ENCODE peak calls at places on chromosomes 11 and 22, in ten cellular contexts. M is dorsolateral prefrontal cortex, E is tibial nerve, P is psoas muscle, K is mesendoderm, J is neuronal stem cell, N is right lobe of liver, R is thyroid gland, Y is bronchial epithelial cell, Q is AG04450. C is an unnamed sample. For H3K27me3, the result is how much of the 10 kb centered on the place peaks cover.

GRCh38 chr11:13745165-13745564 is 76.7 kb downstream of the FAR1 start:
- DNase-seq in M (no peak), J (no peak), Y (peak), P (no peak), N (no peak), Q (no peak), E (no peak), R (no peak), K (no peak), C (no peak)

GRCh38 chr11:114571712-114572111 is 12.0 kb upstream of the NXPE1 start:
- DNase-seq in Q (no peak), P (no peak), R (no peak), M (no peak), K (peak), J (no peak), N (no peak), E (no peak), Y (no peak), C (no peak)

GRCh38 chr22:31055322-31056159 is 25.6 kb upstream of the SMTN start:
- DNase-seq in Y (peak), R (peak), J (peak), P (peak), E (peak), K (peak), N (peak), Q (peak), M (peak), C (peak)

GRCh38 chr11:57647368-57647767 is 2.3 kb downstream of the YPEL4 start:
- DNase-seq in P (no peak), K (peak), M (no peak), Y (no peak), N (no peak), J (no peak), E (no peak), R (no peak), Q (no peak), C (no peak)

GRCh38 chr11:86592659-86593451 is 79.6 kb downstream of the ME3 start:
- DNase-seq in Q (peak), K (peak), M (no peak), P (no peak), Y (peak), E (no peak), N (no peak), R (peak), J (no peak), C (peak)

GRCh38 chr11:110311783-110312578 is 15.6 kb upstream of the RDX start:
- DNase-seq in J (no peak), Q (no peak), E (no peak), K (no peak), M (no peak), P (no peak), R (no peak), Y (peak), N (no peak), C (no peak)

GRCh38 chr11:118621071-118621815 is 13.8 kb downstream of the PHLDB1 start:
- DNase-seq in K (peak), P (peak), J (no peak), R (peak), Q (no peak), M (peak), E (peak), N (no peak), Y (peak), C (peak)

GRCh38 chr22:23233084-23233501 is 52.8 kb downstream of the BCR start:
- DNase-seq in R (no peak), P (no peak), E (no peak), Y (no peak), K (peak), J (no peak), M (peak), Q (no peak), N (no peak), C (no peak)

GRCh38 chr11:119446434-119446833 is 23.5 kb upstream of the THY1 start:
- DNase-seq in Q (no peak), R (no peak), J (no peak), M (no peak), P (no peak), Y (no peak), N (no peak), E (no peak), K (no peak), C (no peak)

GRCh38 chr22:39472570-39473556 is 16.1 kb downstream of the MGAT3 start:
- DNase-seq in J (no peak), Q (no peak), K (peak), Y (no peak), E (no peak), N (no peak), R (peak), P (no peak), M (no peak), C (peak)

GRCh38 chr11:8282621-8283509 is 19.2 kb upstream of the LMO1 start:
- DNase-seq in Q (no peak), M (peak), E (no peak), Y (no peak), K (peak), J (no peak), R (peak), P (peak), N (peak), C (no peak)

GRCh38 chr11:95248666-95249467 is 17.9 kb upstream of the SESN3 start:
- DNase-seq in M (no peak), K (peak), N (no peak), Q (no peak), E (no peak), J (no peak), Y (no peak), R (no peak), P (no peak), C (no peak)

GRCh38 chr11:134037093-134037908 is 31.6 kb upstream of the JAM3 start:
- DNase-seq in R (peak), K (peak), M (peak), P (peak), J (no peak), Q (peak), E (peak), N (peak), Y (no peak), C (peak)

GRCh38 chr22:36323855-36324331 is 63.9 kb downstream of the MYH9 start:
- DNase-seq in P (no peak), Q (no peak), Y (no peak), R (peak), E (no peak), J (no peak), M (no peak), N (no peak), K (no peak), C (peak)

GRCh38 chr11:11537871-11538270 is 83.9 kb downstream of the GALNT18 start:
- DNase-seq in Y (no peak), K (peak), M (no peak), E (no peak), P (no peak), Q (no peak), R (no peak), N (no peak), J (no peak), C (no peak)

GRCh38 chr11:99069831-99070444 is 49.2 kb downstream of the CNTN5 start:
- DNase-seq in P (no peak), N (no peak), R (peak), K (peak), Q (no peak), M (no peak), J (peak), Y (peak), E (no peak), C (no peak)

GRCh38 chr11:23959466-23959865 is 537.4 kb upstream of the LUZP2 start:
- DNase-seq in E (no peak), Q (no peak), Y (no peak), N (no peak), M (no peak), K (peak), P (no peak), J (no peak), R (no peak), C (no peak)

GRCh38 chr11:73213196-73214143 is 4.6 kb upstream of the P2RY2 start:
- DNase-seq in R (no peak), Y (no peak), J (no peak), Q (no peak), M (no peak), P (no peak), K (no peak), E (no peak), N (no peak), C (no peak)

GRCh38 chr22:17121235-17122195 is at the start of gene TMEM121B:
- DNase-seq in Y (no peak), E (peak), M (peak), J (peak), K (peak), N (no peak), P (peak), R (peak), Q (no peak), C (peak)

GRCh38 chr11:134224710-134225662 is 515 bp downstream of the VPS26B start:
- DNase-seq in K (peak), P (peak), J (peak), N (peak), R (peak), Q (no peak), E (peak), Y (peak), M (peak), C (peak)

GRCh38 chr11:96760306-96760705 is 370.5 kb downstream of the JRKL start:
- DNase-seq in P (no peak), Q (no peak), J (no peak), Y (peak), M (no peak), K (no peak), N (no peak), R (no peak), E (no peak), C (no peak)

GRCh38 chr22:40250608-40251007 is 72.9 kb downstream of the TNRC6B start:
- DNase-seq in M (no peak), Y (no peak), K (no peak), N (no peak), E (no peak), Q (no peak), R (no peak), P (no peak), J (no peak), C (no peak)

GRCh38 chr11:19912206-19913118 is 199.8 kb downstream of the NAV2 start:
- DNase-seq in R (no peak), J (no peak), E (no peak), Q (no peak), Y (no peak), P (no peak), K (no peak), M (no peak), N (no peak), C (no peak)

GRCh38 chr11:125591659-125592304 is 870 bp upstream of the STT3A start:
- DNase-seq in N (peak), M (peak), K (no peak), Q (no peak), R (peak), J (no peak), Y (peak), P (peak), E (no peak), C (no peak)

GRCh38 chr22:25327018-25327755 is 107.7 kb downstream of the CRYBB2 start:
- DNase-seq in P (no peak), R (no peak), J (no peak), Q (no peak), K (no peak), E (no peak), Y (no peak), M (no peak), N (no peak), C (no peak)

GRCh38 chr11:34585870-34586654 is 34.8 kb upstream of the EHF start:
- DNase-seq in R (no peak), J (peak), P (no peak), E (no peak), Y (peak), Q (peak), N (no peak), M (no peak), K (peak), C (peak)

DNA sequence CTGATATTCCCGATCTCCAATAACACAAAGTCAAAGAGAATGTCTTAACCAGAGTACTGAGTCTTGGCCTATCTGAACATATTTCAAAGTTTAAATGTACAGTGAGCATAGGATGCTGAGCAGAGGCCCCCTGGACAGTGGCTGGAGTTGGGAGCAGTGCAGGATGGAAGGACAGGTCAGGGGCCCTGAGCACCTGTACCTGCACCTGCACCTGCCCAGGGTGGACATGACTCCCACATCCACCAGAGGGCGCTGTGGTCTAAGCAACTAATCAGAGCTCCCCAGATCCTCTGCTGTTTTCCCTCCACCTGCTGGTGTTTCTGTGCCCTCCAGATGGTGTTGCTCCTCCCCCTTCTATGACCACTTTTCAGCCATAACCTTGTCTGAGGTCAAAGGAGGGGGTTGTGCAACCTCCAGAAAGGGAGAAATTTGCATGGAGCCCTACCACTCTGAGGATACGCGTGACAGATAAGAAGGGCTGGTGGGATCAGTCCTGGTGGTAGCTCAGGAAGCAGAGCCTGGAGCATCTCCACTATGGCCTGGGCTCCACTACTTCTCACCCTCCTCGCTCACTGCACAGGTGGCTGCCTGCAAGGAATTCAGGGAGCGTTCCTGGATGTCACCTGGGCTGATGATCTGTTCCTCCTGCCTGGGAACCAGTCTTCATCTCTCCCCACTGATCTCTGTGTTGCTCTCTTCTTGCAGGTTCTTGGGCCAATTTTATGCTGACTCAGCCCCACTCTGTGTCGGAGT is 49.1 kb upstream of the VPREB1 start:
- DNase-seq in Y (peak), J (peak), R (peak), K (peak), E (peak), N (peak), Q (no peak), M (peak), P (peak), C (no peak)
- H3K27me3 ChIP-seq in Y (under half), J (under half), R (under half), K (under half), E (under half), N (under half), Q (under half), M (under half), P (under half), C (under half)

DNA sequence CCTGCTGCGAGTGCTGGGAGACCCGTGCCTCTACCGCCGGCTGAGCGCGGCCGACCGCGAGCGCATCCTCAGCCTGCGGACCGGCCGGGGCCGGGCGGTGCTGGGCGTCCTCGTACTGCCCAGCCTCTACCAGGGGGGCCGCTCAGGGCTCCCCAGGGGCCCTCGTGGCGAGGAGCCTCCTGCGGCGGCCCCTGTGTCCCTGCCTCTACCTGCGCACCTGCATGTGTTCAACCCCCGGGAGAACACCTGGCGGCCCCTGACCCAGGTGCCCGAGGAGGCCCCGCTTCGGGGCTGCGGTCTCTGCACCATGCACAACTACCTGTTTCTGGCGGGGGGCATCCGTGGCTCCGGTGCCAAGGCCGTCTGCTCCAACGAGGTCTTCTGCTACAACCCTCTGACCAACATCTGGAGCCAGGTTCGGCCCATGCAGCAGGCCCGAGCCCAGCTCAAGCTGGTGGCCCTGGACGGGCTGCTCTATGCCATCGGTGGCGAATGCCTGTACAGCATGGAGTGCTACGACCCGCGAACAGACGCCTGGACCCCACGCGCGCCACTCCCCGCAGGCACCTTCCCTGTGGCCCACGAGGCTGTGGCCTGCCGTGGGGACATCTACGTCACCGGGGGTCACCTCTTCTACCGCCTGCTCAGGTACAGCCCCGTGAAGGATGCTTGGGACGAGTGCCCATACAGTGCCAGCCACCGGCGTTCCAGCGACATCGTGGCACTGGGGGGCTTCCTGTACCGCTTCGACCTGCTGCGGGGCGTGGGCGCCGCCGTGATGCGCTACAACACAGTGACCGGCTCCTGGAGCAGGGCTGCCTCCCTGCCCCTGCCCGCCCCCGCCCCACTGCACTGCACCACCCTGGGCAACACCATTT is 3.5 kb downstream of the KLHDC7B start:
- DNase-seq in M (no peak), E (no peak), P (peak), Y (no peak), K (no peak), J (no peak), R (no peak), Q (no peak), N (no peak), C (no peak)
- H3K4me3 ChIP-seq in M (peak), E (peak), P (peak), Y (no peak), K (no peak), J (no peak), R (no peak), Q (no peak), N (peak), C (no peak)

GRCh38 chr11:69772646-69773045 is 2.5 kb downstream of the FGF4 start:
- DNase-seq in M (no peak), Q (no peak), P (no peak), R (no peak), J (no peak), E (no peak), N (no peak), Y (no peak), K (no peak), C (no peak)

GRCh38 chr11:69771466-69771865 is 3.7 kb downstream of the FGF4 start:
- DNase-seq in N (no peak), Y (no peak), M (no peak), R (no peak), Q (no peak), E (no peak), P (no peak), J (no peak), K (no peak), C (no peak)

GRCh38 chr11:69774354-69775162 is 583 bp downstream of the FGF4 start:
- DNase-seq in N (no peak), Q (no peak), P (no peak), M (no peak), K (no peak), J (no peak), R (no peak), E (no peak), Y (no peak), C (no peak)

GRCh38 chr11:69775163-69775755 is at the start of gene FGF4:
- DNase-seq in Q (no peak), R (no peak), M (no peak), J (no peak), N (no peak), Y (no peak), K (peak), E (no peak), P (no peak), C (peak)

GRCh38 chr11:69773626-69774353 is 1.4 kb downstream of the FGF4 start:
- DNase-seq in Q (no peak), E (no peak), M (no peak), K (no peak), P (no peak), N (no peak), R (no peak), Y (no peak), J (no peak), C (no peak)
- H3K27me3 ChIP-seq in Q (half or more), E (under half), M (half or more), K (under half), P (half or more), N (under half), R (under half), Y (under half), J (under half), C (half or more)

GRCh38 chr11:131978351-131978750 is 607.9 kb downstream of the NTM start:
- DNase-seq in Q (no peak), N (no peak), J (no peak), R (no peak), P (no peak), K (peak), M (no peak), E (no peak), Y (no peak), C (no peak)
- H3K4me3 ChIP-seq in Q (no peak), N (no peak), J (no peak), R (no peak), P (no peak), K (no peak), M (no peak), E (no peak), Y (no peak), C (no peak)

GRCh38 chr11:44467931-44468330 is 97.5 kb upstream of the CD82 start:
- DNase-seq in N (no peak), J (no peak), P (no peak), Q (no peak), K (peak), M (no peak), R (no peak), Y (no peak), E (no peak), C (no peak)
- H3K27me3 ChIP-seq in N (under half), J (under half), P (under half), Q (under half), K (under half), M (under half), R (under half), Y (under half), E (under half), C (under half)

GRCh38 chr11:112455791-112456190 is 195.1 kb upstream of the PLET1 start:
- DNase-seq in N (no peak), Y (peak), R (no peak), E (no peak), P (no peak), M (no peak), J (no peak), K (no peak), Q (no peak), C (no peak)
- H3K4me3 ChIP-seq in N (no peak), Y (no peak), R (no peak), E (no peak), P (no peak), M (no peak), J (no peak), K (no peak), Q (no peak), C (no peak)